ENCODE peak calls at places on chromosomes 7 and 10, in five cellular contexts. H is GM20000, Q is WTC11, Y is sigmoid colon, D is cardiac fibroblast. T is an unnamed sample.

GRCh38 chr7:80244206-80244956 is 109.8 kb downstream of the GNAI1 start:
- DNase-seq in H (no peak), Q (no peak), Y (no peak), D (peak; percentile 69), T (no peak)

GRCh38 chr7:116505823-116506222 is 6.3 kb downstream of the CAV2 start:
- DNase-seq in H (no peak), Q (no peak), D (no peak), Y (no peak), T (no peak)

GRCh38 chr7:44372560-44373417 is 47.4 kb upstream of the CAMK2B start:
- DNase-seq in H (no peak), Y (no peak), Q (no peak), D (no peak), T (no peak)

GRCh38 chr10:42871823-42872222 is 89.2 kb downstream of the BMS1 start:
- DNase-seq in H (no peak), D (no peak), Q (no peak), Y (no peak), T (no peak)

GRCh38 chr10:90674927-90675326 is 182.9 kb downstream of the HTR7 start:
- DNase-seq in H (no peak), Y (no peak), D (peak; percentile 91), Q (no peak), T (no peak)

GRCh38 chr10:91925022-91925320 is 1.4 kb downstream of the BTAF1 start:
- DNase-seq in D (peak; percentile 46), Y (no peak), H (no peak), Q (no peak), T (no peak)

GRCh38 chr10:18429335-18429734 is 222.1 kb downstream of the NSUN6 start:
- DNase-seq in D (no peak), H (no peak), Y (no peak), Q (no peak), T (no peak)

GRCh38 chr10:8279598-8279997 is 225.1 kb downstream of the GATA3 start:
- DNase-seq in Q (no peak), D (peak; percentile 68), H (no peak), Y (no peak), T (no peak)

GRCh38 chr10:7766241-7766640 is 21.6 kb downstream of the KIN start:
- DNase-seq in Q (no peak), D (no peak), H (no peak), Y (no peak), T (no peak)

GRCh38 chr7:141928147-141928894 is 12.1 kb downstream of the OR9A4 start:
- DNase-seq in Y (no peak), D (no peak), H (no peak), Q (no peak), T (no peak)

GRCh38 chr7:27962250-27962649 is 218.3 kb downstream of the JAZF1 start:
- DNase-seq in H (no peak), D (no peak), Q (no peak), Y (no peak), T (no peak)

GRCh38 chr10:43417950-43418768 is 9.2 kb upstream of the HNRNPF start:
- DNase-seq in D (no peak), H (peak; percentile 77), Y (no peak), Q (no peak), T (peak; percentile 75)

GRCh38 chr7:38129579-38129978 is 48.5 kb upstream of the STARD3NL start:
- DNase-seq in H (no peak), Y (no peak), Q (no peak), D (no peak), T (no peak)

GRCh38 chr10:102648889-102649752 is 4.8 kb downstream of the TRIM8 start:
- DNase-seq in D (no peak), H (no peak), Y (no peak), Q (no peak), T (no peak)

GRCh38 chr7:28921822-28922221 is 36.3 kb downstream of the TRIL start:
- DNase-seq in H (peak; percentile 59), Q (peak; percentile 34), D (peak; percentile 79), Y (peak; percentile 71), T (no peak)

GRCh38 chr10:62545155-62545554 is 171.0 kb downstream of the ZNF365 start:
- DNase-seq in H (no peak), D (no peak), Y (no peak), Q (no peak), T (no peak)

GRCh38 chr10:43471929-43472720 is 35.2 kb downstream of the ZNF487 start:
- DNase-seq in Y (no peak), Q (no peak), H (no peak), D (no peak), T (no peak)

GRCh38 chr7:131945313-131945831 is 388.9 kb upstream of the PODXL start:
- DNase-seq in Y (no peak), H (peak; percentile 59), Q (peak; percentile 86), D (peak; percentile 48), T (no peak)

GRCh38 chr7:64625114-64626082 is 40.5 kb upstream of the ZNF107 start:
- DNase-seq in Q (no peak), H (peak; percentile 9), Y (no peak), D (no peak), T (no peak)

GRCh38 chr10:15515207-15515606 is 144.1 kb upstream of the FAM171A1 start:
- DNase-seq in Y (no peak), Q (no peak), H (no peak), D (peak; percentile 35), T (no peak)

GRCh38 chr7:44881610-44882009 is 3.7 kb downstream of the PURB start:
- DNase-seq in Y (no peak), Q (no peak), D (peak; percentile 72), H (no peak), T (no peak)

GRCh38 chr7:135757719-135758411 is 9.3 kb upstream of the FAM180A start:
- DNase-seq in Y (no peak), D (peak; percentile 94), Q (no peak), H (no peak), T (no peak)

GRCh38 chr10:6347391-6347951 is 144.7 kb downstream of the PFKFB3 start:
- DNase-seq in Q (no peak), H (no peak), D (peak; percentile 18), Y (no peak), T (no peak)

GRCh38 chr7:120990468-120991118 is 2.1 kb downstream of the CPED1 start:
- DNase-seq in Y (no peak), Q (no peak), D (no peak), H (no peak), T (no peak)

DNA sequence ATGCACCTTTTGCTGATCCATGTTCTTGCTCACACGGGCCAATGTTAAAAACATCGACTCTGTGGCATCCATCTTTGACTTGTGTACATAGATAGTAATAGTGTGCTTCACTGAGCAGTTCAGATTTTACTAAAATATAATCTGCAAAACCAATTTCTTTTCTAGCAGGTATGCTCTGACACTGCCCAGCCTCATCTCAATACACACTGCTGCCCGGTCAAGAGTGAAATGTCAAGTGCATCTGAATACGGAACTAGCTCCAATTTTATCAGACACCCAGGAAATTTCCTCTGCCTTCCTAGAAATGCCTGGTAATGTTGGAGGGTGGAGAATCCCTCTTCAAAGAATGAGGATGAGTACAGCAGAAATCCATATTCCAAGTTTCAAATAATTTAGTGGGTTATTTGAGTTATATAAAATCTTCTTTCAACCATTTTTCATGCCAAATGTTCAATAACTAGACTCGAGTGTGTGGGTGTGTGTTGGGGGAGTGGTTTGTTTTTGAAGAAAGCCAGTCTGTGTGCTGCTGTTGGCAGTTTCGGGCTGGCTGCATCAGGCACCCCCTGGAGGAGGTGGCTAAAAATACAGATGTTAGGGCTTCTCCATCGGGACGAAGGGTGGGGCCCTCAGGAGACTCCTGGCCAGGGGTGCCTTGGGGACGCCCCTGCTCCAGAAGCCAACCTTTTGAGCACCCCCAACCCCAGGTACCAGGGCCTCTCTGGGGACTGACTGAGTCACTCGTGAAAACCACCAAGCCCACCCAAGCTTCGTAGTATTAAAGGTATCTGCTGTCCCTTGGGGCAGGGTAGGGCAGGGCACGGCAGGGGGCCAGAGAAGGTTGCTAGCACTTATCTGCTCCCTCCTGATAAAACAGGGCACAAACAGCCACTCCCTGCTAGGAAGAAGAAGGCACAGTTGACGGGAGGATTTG is 15.4 kb downstream of the CTBP2 start:
- DNase-seq in H (peak; percentile 59), Y (no peak), Q (peak; percentile 59), D (peak; percentile 70), T (no peak)
- TF ChIP-seq CTCF in H (no peak), Y (no peak), Q (no peak), D (peak; percentile 67), T (peak; percentile 46)

GRCh38 chr10:44731271-44731670 is 179.9 kb upstream of the TMEM72 start:
- DNase-seq in Q (no peak), H (no peak), Y (no peak), D (no peak), T (no peak)

DNA sequence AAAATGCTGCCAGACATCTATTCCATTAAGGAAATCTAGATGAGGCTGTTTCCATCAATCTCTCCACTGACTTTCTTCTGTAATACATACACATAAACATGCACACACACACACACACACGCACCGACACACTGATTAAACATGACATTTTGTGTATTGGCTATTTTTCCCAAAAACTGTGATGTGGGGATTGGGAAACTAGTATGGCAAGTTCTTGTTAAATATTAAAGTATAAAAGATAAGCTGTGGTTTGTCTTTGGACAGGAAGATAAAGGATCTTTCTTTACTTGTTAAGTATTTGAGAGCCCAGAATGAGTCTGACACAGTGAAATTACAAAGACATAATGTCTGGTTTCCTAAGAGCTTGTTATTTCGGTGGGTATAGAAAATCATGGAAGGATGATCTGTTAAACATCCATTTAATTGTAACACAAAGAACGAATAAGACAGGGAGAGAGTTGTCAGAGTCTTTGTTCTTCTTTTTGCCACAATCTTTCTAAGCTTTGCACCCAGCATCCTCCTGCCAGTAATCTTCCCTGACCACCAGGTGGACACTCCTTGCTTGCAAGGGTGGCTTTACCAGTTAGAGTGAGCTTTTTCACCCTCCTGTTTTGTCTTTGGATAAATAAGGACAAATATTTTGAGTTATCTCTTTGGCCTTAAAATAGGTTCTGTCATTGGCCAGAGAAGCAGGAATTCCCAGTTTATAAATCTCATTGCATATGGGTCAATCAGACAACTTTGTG is 177.2 kb upstream of the TMEM72 start:
- DNase-seq in Y (no peak), Q (no peak), D (peak; percentile 30), H (no peak), T (no peak)
- TF ChIP-seq CTCF in Y (no peak), Q (no peak), D (peak; percentile 39), H (no peak), T (no peak)

GRCh38 chr10:52780391-52781155 is 8.0 kb upstream of the MBL2 start:
- DNase-seq in D (no peak), Y (no peak), Q (no peak), H (no peak), T (no peak)

GRCh38 chr10:52776471-52776903 is 3.9 kb upstream of the MBL2 start:
- DNase-seq in Q (no peak), H (no peak), D (no peak), Y (no peak), T (no peak)

GRCh38 chr10:52779541-52780390 is 7.2 kb upstream of the MBL2 start:
- DNase-seq in Y (no peak), H (peak; percentile 82), Q (peak; percentile 93), D (peak; percentile 76), T (no peak)

GRCh38 chr10:52777414-52777813 is 4.8 kb upstream of the MBL2 start:
- DNase-seq in H (no peak), D (no peak), Y (no peak), Q (no peak), T (no peak)

GRCh38 chr10:52778511-52779392 is 6.2 kb upstream of the MBL2 start:
- DNase-seq in D (peak; percentile 67), H (no peak), Q (peak; percentile 75), Y (no peak), T (no peak)
- TF ChIP-seq CTCF in D (peak; percentile 63), H (peak; percentile 7), Q (peak; percentile 89), Y (no peak), T (peak; percentile 23)

DNA sequence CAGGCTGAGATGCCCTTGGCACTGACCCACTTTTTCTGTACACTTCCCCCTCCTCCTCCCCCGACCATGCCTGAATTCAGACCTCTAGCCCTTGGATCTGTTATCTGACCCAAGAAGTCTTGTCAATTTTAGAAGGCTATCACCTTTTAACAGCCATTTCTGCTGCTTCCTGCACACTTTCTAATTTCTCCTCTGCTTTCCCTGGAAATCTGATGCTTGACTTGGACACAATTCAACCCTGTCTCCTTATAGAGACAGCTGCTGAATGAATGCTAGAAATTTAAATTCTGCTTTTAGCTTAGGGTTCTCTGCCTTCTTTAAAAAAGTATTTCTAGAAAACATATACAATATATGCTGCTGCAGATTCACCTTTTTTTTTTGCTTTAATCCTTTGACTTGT is 417.9 kb upstream of the KLF6 start:
- DNase-seq in H (no peak), D (no peak), Q (no peak), Y (no peak), T (no peak)
- TF ChIP-seq CTCF in H (no peak), D (no peak), Q (no peak), Y (no peak), T (no peak)

T was measured in CD14-positive monocyte.